ENCODE peak calls at places on chromosomes 13 and 19, in seven cellular contexts. Q is choroid plexus epithelial cell, O is A549, T is esophagus squamous epithelium, E is progenitor cell of endocrine pancreas, Y is LNCaP clone FGC, F is WTC11. W is an unnamed sample.

GRCh38 chr19:35171730-35172129 is 17.2 kb downstream of the FXYD5 start:
- DNase-seq in Q (no peak), O (no peak), T (no peak), E (no peak), Y (no peak), F (no peak), W (no peak)

GRCh38 chr13:41645313-41645712 is 188.0 kb downstream of the RGCC start:
- DNase-seq in Q (peak; percentile 94), O (no peak), T (no peak), E (no peak), Y (no peak), F (no peak), W (no peak)

GRCh38 chr19:10533656-10534386 is 9.9 kb upstream of the ATG4D start:
- DNase-seq in Q (peak; percentile 73), O (no peak), T (no peak), E (no peak), Y (no peak), F (no peak), W (no peak)

GRCh38 chr19:41364546-41365391 is 820 bp upstream of the B9D2 start:
- DNase-seq in Q (peak; percentile 29), O (no peak), T (no peak), E (no peak), Y (no peak), F (no peak), W (no peak)

GRCh38 chr19:28289294-28290063 is 923.5 kb downstream of the UQCRFS1 start:
- DNase-seq in Q (peak; percentile 26), O (no peak), T (no peak), E (no peak), Y (peak; percentile 98), F (no peak), W (no peak)

GRCh38 chr13:21006141-21007005 is 55.0 kb downstream of the LATS2 start:
- DNase-seq in Q (no peak), O (no peak), T (no peak), E (no peak), Y (no peak), F (no peak), W (no peak)

GRCh38 chr19:30897034-30897433 is 452.2 kb downstream of the TSHZ3 start:
- DNase-seq in Q (no peak), O (no peak), T (no peak), E (no peak), Y (no peak), F (no peak), W (no peak)

GRCh38 chr19:52566121-52566520 is 4.0 kb upstream of the ZNF701 start:
- DNase-seq in Q (no peak), O (no peak), T (no peak), E (no peak), Y (no peak), F (no peak), W (no peak)

GRCh38 chr19:46689358-46689757 is 27.6 kb downstream of the PRKD2 start:
- DNase-seq in Q (no peak), O (no peak), T (no peak), E (no peak), Y (no peak), F (no peak), W (no peak)

GRCh38 chr19:14197882-14198281 is 8.1 kb downstream of the ADGRL1 start:
- DNase-seq in Q (no peak), O (no peak), T (no peak), E (no peak), Y (no peak), F (no peak), W (no peak)

GRCh38 chr19:397941-398706 is 10.8 kb downstream of the C2CD4C start:
- DNase-seq in Q (no peak), O (no peak), T (no peak), E (peak; percentile 5), Y (no peak), F (no peak), W (no peak)

GRCh38 chr13:24713022-24713421 is 32.8 kb downstream of the ATP12A start:
- DNase-seq in Q (no peak), O (no peak), T (no peak), E (no peak), Y (no peak), F (no peak), W (no peak)

GRCh38 chr13:95624020-95624419 is 20.5 kb downstream of the DZIP1 start:
- DNase-seq in Q (peak; percentile 82), O (peak; percentile 25), T (no peak), E (no peak), Y (no peak), F (peak; percentile 14), W (no peak)

GRCh38 chr19:47518139-47518538 is 3.3 kb upstream of the NAPA start:
- DNase-seq in Q (peak; percentile 21), O (no peak), T (no peak), E (no peak), Y (no peak), F (no peak), W (no peak)

GRCh38 chr19:58328999-58329398 is 2.2 kb downstream of the ZSCAN22 start:
- DNase-seq in Q (no peak), O (no peak), T (no peak), E (peak; percentile 28), Y (no peak), F (peak; percentile 77), W (peak; percentile 73)

GRCh38 chr13:24659239-24659638 is 21.0 kb upstream of the ATP12A start:
- DNase-seq in Q (no peak), O (no peak), T (no peak), E (no peak), Y (peak; percentile 34), F (no peak), W (no peak)

GRCh38 chr19:33883869-33884519 is 87.3 kb downstream of the KCTD15 start:
- DNase-seq in Q (peak; percentile 32), O (no peak), T (no peak), E (no peak), Y (no peak), F (peak; percentile 56), W (no peak)

GRCh38 chr13:23449386-23450162 is 16.1 kb upstream of the SACS start:
- DNase-seq in Q (no peak), O (no peak), T (no peak), E (no peak), Y (no peak), F (no peak), W (no peak)

GRCh38 chr13:40672310-40673060 is 6.0 kb upstream of the FOXO1 start:
- DNase-seq in Q (peak; percentile 88), O (peak; percentile 43), T (no peak), E (no peak), Y (no peak), F (no peak), W (no peak)

GRCh38 chr19:51607077-51607476 is 23.1 kb downstream of the SIGLEC5 start:
- DNase-seq in Q (no peak), O (no peak), T (no peak), E (no peak), Y (no peak), F (no peak), W (no peak)

GRCh38 chr13:110185696-110186095 is 121.3 kb downstream of the COL4A1 start:
- DNase-seq in Q (peak; percentile 39), O (no peak), T (no peak), E (no peak), Y (no peak), F (no peak), W (no peak)

GRCh38 chr13:50999641-51000040 is 90.0 kb downstream of the RNASEH2B start:
- DNase-seq in Q (no peak), O (no peak), T (no peak), E (no peak), Y (no peak), F (no peak), W (no peak)

GRCh38 chr19:53196777-53197396 is 3.7 kb upstream of the ZNF665 start:
- DNase-seq in Q (peak; percentile 96), O (no peak), T (peak; percentile 77), E (peak; percentile 98), Y (peak; percentile 46), F (peak; percentile 99), W (peak; percentile 95)

GRCh38 chr19:54995561-54995960 is 29.4 kb downstream of the NLRP2 start:
- DNase-seq in Q (no peak), O (no peak), T (no peak), E (no peak), Y (no peak), F (no peak), W (no peak)

GRCh38 chr19:11168568-11168967 is 13.0 kb upstream of the SPC24 start:
- DNase-seq in Q (peak; percentile 86), O (peak; percentile 49), T (no peak), E (no peak), Y (no peak), F (no peak), W (no peak)

GRCh38 chr19:47641891-47642485 is 33.1 kb downstream of the BICRA start:
- DNase-seq in Q (peak; percentile 69), O (no peak), T (no peak), E (no peak), Y (no peak), F (no peak), W (no peak)

GRCh38 chr19:18340990-18341868 is 831 bp downstream of the PGPEP1 start:
- DNase-seq in Q (peak; percentile 50), O (no peak), T (no peak), E (peak; percentile 21), Y (no peak), F (peak; percentile 55), W (peak; percentile 54)
- TF ChIP-seq CTCF in Q (no peak), O (no peak), T (no peak), E (no peak), Y (no peak), F (no peak), W (no peak)

GRCh38 chr13:98771838-98772611 is 19.6 kb upstream of the SLC15A1 start:
- DNase-seq in Q (no peak), O (no peak), T (no peak), E (no peak), Y (no peak), F (no peak), W (no peak)

GRCh38 chr13:98775386-98775785 is 22.9 kb upstream of the SLC15A1 start:
- DNase-seq in Q (no peak), O (no peak), T (no peak), E (no peak), Y (no peak), F (no peak), W (no peak)

GRCh38 chr13:98774776-98775175 is 22.3 kb upstream of the SLC15A1 start:
- DNase-seq in Q (no peak), O (no peak), T (no peak), E (no peak), Y (no peak), F (no peak), W (no peak)

GRCh38 chr13:98773053-98773452 is 20.6 kb upstream of the SLC15A1 start:
- DNase-seq in Q (no peak), O (no peak), T (no peak), E (no peak), Y (no peak), F (peak; percentile 57), W (no peak)

GRCh38 chr13:98773921-98774320 is 21.4 kb upstream of the SLC15A1 start:
- DNase-seq in Q (no peak), O (no peak), T (no peak), E (no peak), Y (no peak), F (no peak), W (no peak)
- TF ChIP-seq CTCF in Q (no peak), O (no peak), T (no peak), E (no peak), Y (no peak), F (no peak), W (no peak)

GRCh38 chr19:56837492-56837891 is 3.0 kb downstream of the PEG3 start:
- DNase-seq in Q (peak; percentile 22), O (no peak), T (no peak), E (no peak), Y (peak; percentile 90), F (no peak), W (peak; percentile 80)
- TF ChIP-seq CTCF in Q (peak; percentile 10), O (no peak), T (no peak), E (no peak), Y (peak; percentile 77), F (no peak), W (peak; percentile 71)

GRCh38 chr19:6685482-6685881 is 15.5 kb upstream of the TNFSF14 start:
- DNase-seq in Q (no peak), O (no peak), T (no peak), E (no peak), Y (no peak), F (no peak), W (no peak)
- TF ChIP-seq CTCF in Q (no peak), O (no peak), T (no peak), E (no peak), Y (no peak), F (no peak), W (no peak)

W was measured in glutamatergic neuron.